ENCODE peak calls at places on chromosome 20, in ten cellular contexts. I, D, F, B, X, P, G, T, Y and N are unnamed samples.

GRCh38 chr20:57996936-57997629 is 231.4 kb downstream of the ANKRD60 start:
- DNase-seq in I (no peak), D (no peak), F (no peak), B (peak), X (no peak), P (peak), G (no peak), T (no peak), Y (no peak), N (no peak)

GRCh38 chr20:33081411-33082154 is 2.1 kb downstream of the BPIFB4 start:
- DNase-seq in I (no peak), D (no peak), F (no peak), B (peak), X (no peak), P (no peak), G (no peak), T (no peak), Y (no peak), N (no peak)

GRCh38 chr20:37295595-37295994 is 6.1 kb downstream of the MANBAL start:
- DNase-seq in I (no peak), D (no peak), F (no peak), B (peak), X (no peak), P (no peak), G (no peak), T (no peak), Y (no peak), N (no peak)

GRCh38 chr20:50467618-50468373 is 42.4 kb upstream of the PTPN1 start:
- DNase-seq in I (peak), D (peak), F (no peak), B (peak), X (no peak), P (peak), G (peak), T (no peak), Y (no peak), N (no peak)

GRCh38 chr20:1901704-1902103 is 6.5 kb downstream of the SIRPA start:
- DNase-seq in I (no peak), D (no peak), F (no peak), B (no peak), X (no peak), P (no peak), G (no peak), T (no peak), Y (no peak), N (no peak)

GRCh38 chr20:35192071-35192872 is 20.4 kb downstream of the PROCR start:
- DNase-seq in I (no peak), D (no peak), F (no peak), B (no peak), X (no peak), P (no peak), G (no peak), T (peak), Y (no peak), N (no peak)

GRCh38 chr20:3273371-3273770 is 34.4 kb upstream of the SLC4A11 start:
- DNase-seq in I (no peak), D (no peak), F (no peak), B (no peak), X (no peak), P (no peak), G (no peak), T (no peak), Y (no peak), N (no peak)

GRCh38 chr20:41524980-41525613 is 93.1 kb downstream of the CHD6 start:
- DNase-seq in I (peak), D (no peak), F (peak), B (peak), X (no peak), P (peak), G (no peak), T (no peak), Y (no peak), N (no peak)

GRCh38 chr20:23159256-23159922 is 73.3 kb upstream of the CD93 start:
- DNase-seq in I (no peak), D (no peak), F (peak), B (no peak), X (no peak), P (no peak), G (no peak), T (no peak), Y (peak), N (no peak)

GRCh38 chr20:39195495-39196129 is 233.5 kb downstream of the DHX35 start:
- DNase-seq in I (no peak), D (no peak), F (no peak), B (no peak), X (no peak), P (no peak), G (no peak), T (no peak), Y (no peak), N (no peak)

GRCh38 chr20:57807418-57808265 is 97.8 kb upstream of the PMEPA1 start:
- DNase-seq in I (no peak), D (no peak), F (no peak), B (no peak), X (no peak), P (no peak), G (no peak), T (no peak), Y (no peak), N (no peak)

GRCh38 chr20:61161649-61162210 is 90.3 kb upstream of the CDH4 start:
- DNase-seq in I (peak), D (no peak), F (no peak), B (no peak), X (no peak), P (peak), G (no peak), T (no peak), Y (no peak), N (no peak)

GRCh38 chr20:51238675-51239305 is 215.9 kb upstream of the KCNG1 start:
- DNase-seq in I (no peak), D (no peak), F (no peak), B (no peak), X (no peak), P (no peak), G (no peak), T (no peak), Y (no peak), N (no peak)

GRCh38 chr20:33914871-33915270 is 78.8 kb upstream of the RALY start:
- DNase-seq in I (peak), D (peak), F (no peak), B (peak), X (no peak), P (no peak), G (peak), T (peak), Y (no peak), N (no peak)

GRCh38 chr20:10636326-10636818 is 37.4 kb downstream of the JAG1 start:
- DNase-seq in I (peak), D (no peak), F (no peak), B (peak), X (no peak), P (no peak), G (no peak), T (no peak), Y (no peak), N (no peak)

GRCh38 chr20:46088409-46089075 is 1.2 kb downstream of the NCOA5 start:
- DNase-seq in I (peak), D (no peak), F (no peak), B (peak), X (no peak), P (peak), G (peak), T (no peak), Y (no peak), N (no peak)

GRCh38 chr20:9110365-9110764 is 41.5 kb downstream of the PLCB4 start:
- DNase-seq in I (no peak), D (no peak), F (no peak), B (peak), X (no peak), P (peak), G (no peak), T (no peak), Y (no peak), N (no peak)

GRCh38 chr20:41697861-41698559 is 79.8 kb upstream of the CHD6 start:
- DNase-seq in I (peak), D (no peak), F (no peak), B (peak), X (no peak), P (peak), G (peak), T (peak), Y (peak), N (no peak)

GRCh38 chr20:41499064-41499463 is 119.1 kb downstream of the CHD6 start:
- DNase-seq in I (no peak), D (no peak), F (no peak), B (no peak), X (no peak), P (no peak), G (no peak), T (no peak), Y (no peak), N (no peak)

GRCh38 chr20:50038169-50038568 is 55.4 kb downstream of the SNAI1 start:
- DNase-seq in I (no peak), D (no peak), F (no peak), B (no peak), X (no peak), P (no peak), G (no peak), T (no peak), Y (no peak), N (no peak)

GRCh38 chr20:5945963-5946362 is 4.4 kb downstream of the TRMT6 start:
- DNase-seq in I (peak), D (no peak), F (no peak), B (peak), X (no peak), P (no peak), G (no peak), T (no peak), Y (no peak), N (no peak)

GRCh38 chr20:6384956-6385355 is 262.1 kb upstream of the FERMT1 start:
- DNase-seq in I (no peak), D (no peak), F (no peak), B (no peak), X (no peak), P (no peak), G (no peak), T (no peak), Y (no peak), N (no peak)

GRCh38 chr20:37914672-37915433 is 11.9 kb downstream of the VSTM2L start:
- DNase-seq in I (no peak), D (peak), F (peak), B (no peak), X (no peak), P (no peak), G (peak), T (peak), Y (no peak), N (no peak)

GRCh38 chr20:2695206-2695983 is 2.8 kb downstream of the EBF4 start:
- DNase-seq in I (no peak), D (no peak), F (no peak), B (no peak), X (no peak), P (no peak), G (no peak), T (no peak), Y (no peak), N (no peak)

GRCh38 chr20:21968486-21968885 is 263.0 kb downstream of the PAX1 start:
- DNase-seq in I (peak), D (no peak), F (no peak), B (no peak), X (no peak), P (no peak), G (no peak), T (no peak), Y (no peak), N (no peak)

GRCh38 chr20:46652699-46653098 is 1.4 kb upstream of the SLC13A3 start:
- DNase-seq in I (peak), D (no peak), F (no peak), B (peak), X (no peak), P (no peak), G (no peak), T (no peak), Y (no peak), N (no peak)

GRCh38 chr20:3716195-3716834 is 3.9 kb upstream of the SIGLEC1 start:
- DNase-seq in I (peak), D (no peak), F (peak), B (peak), X (no peak), P (peak), G (peak), T (peak), Y (no peak), N (no peak)

GRCh38 chr20:650281-650680 is 2.7 kb downstream of the SRXN1 start:
- DNase-seq in I (no peak), D (no peak), F (no peak), B (no peak), X (no peak), P (no peak), G (no peak), T (no peak), Y (no peak), N (no peak)